ENCODE peak calls at places on chromosomes 16 and 17, in five cellular contexts. One of them, this sample, is unnamed.

GRCh38 chr17:40560592-40561293 is 4.5 kb downstream of the CCR7 start:
- DNase-seq in fibroblast of villous mesenchyme: peak
- DNase-seq in astrocyte of the cerebellum: peak
- DNase-seq in sigmoid colon: no peak
- DNase-seq in uterus: peak
- DNase-seq in this sample: no peak

GRCh38 chr17:55734128-55734781 is 11.6 kb upstream of the TMEM100 start:
- DNase-seq in fibroblast of villous mesenchyme: no peak
- DNase-seq in astrocyte of the cerebellum: no peak
- DNase-seq in sigmoid colon: no peak
- DNase-seq in uterus: no peak
- DNase-seq in this sample: peak

GRCh38 chr16:29805232-29806095 is 865 bp upstream of the MAZ start:
- DNase-seq in fibroblast of villous mesenchyme: peak
- DNase-seq in astrocyte of the cerebellum: peak
- DNase-seq in sigmoid colon: peak
- DNase-seq in uterus: peak
- DNase-seq in this sample: peak

GRCh38 chr16:48617711-48618148 is 7.8 kb upstream of the N4BP1 start:
- DNase-seq in fibroblast of villous mesenchyme: peak
- DNase-seq in astrocyte of the cerebellum: peak
- DNase-seq in sigmoid colon: peak
- DNase-seq in uterus: no peak
- DNase-seq in this sample: no peak

GRCh38 chr17:74141612-74142011 is 61.9 kb upstream of the RPL38 start:
- DNase-seq in fibroblast of villous mesenchyme: no peak
- DNase-seq in astrocyte of the cerebellum: no peak
- DNase-seq in sigmoid colon: no peak
- DNase-seq in uterus: no peak
- DNase-seq in this sample: no peak

GRCh38 chr17:77440571-77440981 is 299.8 kb downstream of the SEC14L1 start:
- DNase-seq in fibroblast of villous mesenchyme: no peak
- DNase-seq in astrocyte of the cerebellum: no peak
- DNase-seq in sigmoid colon: no peak
- DNase-seq in uterus: no peak
- DNase-seq in this sample: no peak

GRCh38 chr17:48163809-48164208 is 56.2 kb downstream of the SNX11 start:
- DNase-seq in fibroblast of villous mesenchyme: no peak
- DNase-seq in astrocyte of the cerebellum: no peak
- DNase-seq in sigmoid colon: no peak
- DNase-seq in uterus: no peak
- DNase-seq in this sample: no peak

GRCh38 chr16:694863-695354 is 4.7 kb upstream of the WDR24 start:
- DNase-seq in fibroblast of villous mesenchyme: no peak
- DNase-seq in astrocyte of the cerebellum: no peak
- DNase-seq in sigmoid colon: no peak
- DNase-seq in uterus: no peak
- DNase-seq in this sample: no peak

GRCh38 chr17:55883112-55883511 is 132.3 kb downstream of the PCTP start:
- DNase-seq in fibroblast of villous mesenchyme: no peak
- DNase-seq in astrocyte of the cerebellum: no peak
- DNase-seq in sigmoid colon: no peak
- DNase-seq in uterus: no peak
- DNase-seq in this sample: no peak

GRCh38 chr17:33267279-33267790 is 25.8 kb downstream of the ASIC2 start:
- DNase-seq in fibroblast of villous mesenchyme: peak
- DNase-seq in astrocyte of the cerebellum: peak
- DNase-seq in sigmoid colon: no peak
- DNase-seq in uterus: no peak
- DNase-seq in this sample: no peak

GRCh38 chr16:1771864-1772361 is 570 bp upstream of the NME3 start:
- DNase-seq in fibroblast of villous mesenchyme: no peak
- DNase-seq in astrocyte of the cerebellum: no peak
- DNase-seq in sigmoid colon: no peak
- DNase-seq in uterus: no peak
- DNase-seq in this sample: no peak

GRCh38 chr17:42421479-42422332 is 1.4 kb downstream of the CAVIN1 start:
- DNase-seq in fibroblast of villous mesenchyme: peak
- DNase-seq in astrocyte of the cerebellum: no peak
- DNase-seq in sigmoid colon: peak
- DNase-seq in uterus: peak
- DNase-seq in this sample: no peak

GRCh38 chr17:67246398-67246647 is 1.3 kb upstream of the HELZ start:
- DNase-seq in fibroblast of villous mesenchyme: no peak
- DNase-seq in astrocyte of the cerebellum: no peak
- DNase-seq in sigmoid colon: no peak
- DNase-seq in uterus: no peak
- DNase-seq in this sample: no peak

GRCh38 chr17:17737938-17738894 is 57.0 kb downstream of the RAI1 start:
- DNase-seq in fibroblast of villous mesenchyme: peak
- DNase-seq in astrocyte of the cerebellum: no peak
- DNase-seq in sigmoid colon: no peak
- DNase-seq in uterus: no peak
- DNase-seq in this sample: no peak

GRCh38 chr17:64148699-64149098 is 18.8 kb upstream of the ERN1 start:
- DNase-seq in fibroblast of villous mesenchyme: no peak
- DNase-seq in astrocyte of the cerebellum: no peak
- DNase-seq in sigmoid colon: no peak
- DNase-seq in uterus: no peak
- DNase-seq in this sample: no peak

GRCh38 chr16:69861276-69862030 is 89.7 kb upstream of the CLEC18A start:
- DNase-seq in fibroblast of villous mesenchyme: peak
- DNase-seq in astrocyte of the cerebellum: peak
- DNase-seq in sigmoid colon: peak
- DNase-seq in uterus: peak
- DNase-seq in this sample: no peak

GRCh38 chr17:65324977-65325376 is 187.8 kb downstream of the RGS9 start:
- DNase-seq in fibroblast of villous mesenchyme: peak
- DNase-seq in astrocyte of the cerebellum: no peak
- DNase-seq in sigmoid colon: peak
- DNase-seq in uterus: peak
- DNase-seq in this sample: no peak

GRCh38 chr17:40399185-40399584 is 18.5 kb downstream of the TOP2A start:
- DNase-seq in fibroblast of villous mesenchyme: peak
- DNase-seq in astrocyte of the cerebellum: peak
- DNase-seq in sigmoid colon: no peak
- DNase-seq in uterus: no peak
- DNase-seq in this sample: no peak

GRCh38 chr16:56451753-56452689 is 667 bp downstream of the OGFOD1 start:
- DNase-seq in fibroblast of villous mesenchyme: peak
- DNase-seq in astrocyte of the cerebellum: no peak
- DNase-seq in sigmoid colon: no peak
- DNase-seq in uterus: no peak
- DNase-seq in this sample: no peak

GRCh38 chr16:81774348-81774747 is 4.7 kb upstream of the PLCG2 start:
- DNase-seq in fibroblast of villous mesenchyme: no peak
- DNase-seq in astrocyte of the cerebellum: no peak
- DNase-seq in sigmoid colon: no peak
- DNase-seq in uterus: no peak
- DNase-seq in this sample: no peak

GRCh38 chr17:77790143-77790829 is 168.2 kb upstream of the TNRC6C start:
- DNase-seq in fibroblast of villous mesenchyme: no peak
- DNase-seq in astrocyte of the cerebellum: no peak
- DNase-seq in sigmoid colon: no peak
- DNase-seq in uterus: no peak
- DNase-seq in this sample: no peak

GRCh38 chr17:40720904-40721303 is 17.4 kb upstream of the KRT24 start:
- DNase-seq in fibroblast of villous mesenchyme: no peak
- DNase-seq in astrocyte of the cerebellum: no peak
- DNase-seq in sigmoid colon: no peak
- DNase-seq in uterus: no peak
- DNase-seq in this sample: no peak

GRCh38 chr17:77649717-77650211 is 308.7 kb upstream of the TNRC6C start:
- DNase-seq in fibroblast of villous mesenchyme: no peak
- DNase-seq in astrocyte of the cerebellum: no peak
- DNase-seq in sigmoid colon: peak
- DNase-seq in uterus: no peak
- DNase-seq in this sample: peak

GRCh38 chr17:79074650-79075432 is at the start of gene ENGASE:
- DNase-seq in fibroblast of villous mesenchyme: peak
- DNase-seq in astrocyte of the cerebellum: peak
- DNase-seq in sigmoid colon: peak
- DNase-seq in uterus: peak
- DNase-seq in this sample: peak

GRCh38 chr16:80804061-80804450 is 342 bp downstream of the CDYL2 start:
- DNase-seq in fibroblast of villous mesenchyme: peak
- DNase-seq in astrocyte of the cerebellum: peak
- DNase-seq in sigmoid colon: no peak
- DNase-seq in uterus: no peak
- DNase-seq in this sample: no peak

GRCh38 chr17:64250211-64250835 is 12.7 kb downstream of the TEX2 start:
- DNase-seq in fibroblast of villous mesenchyme: no peak
- DNase-seq in astrocyte of the cerebellum: no peak
- DNase-seq in sigmoid colon: no peak
- DNase-seq in uterus: no peak
- DNase-seq in this sample: no peak

GRCh38 chr17:28524476-28525415 is 18.6 kb downstream of the FOXN1 start:
- DNase-seq in fibroblast of villous mesenchyme: peak
- DNase-seq in astrocyte of the cerebellum: peak
- DNase-seq in sigmoid colon: no peak
- DNase-seq in uterus: no peak
- DNase-seq in this sample: no peak

GRCh38 chr17:37708008-37708615 is 36.7 kb downstream of the HNF1B start:
- DNase-seq in fibroblast of villous mesenchyme: no peak
- DNase-seq in astrocyte of the cerebellum: no peak
- DNase-seq in sigmoid colon: no peak
- DNase-seq in uterus: no peak
- DNase-seq in this sample: no peak

GRCh38 chr16:71383054-71383773 is 24.7 kb downstream of the CALB2 start:
- DNase-seq in fibroblast of villous mesenchyme: no peak
- DNase-seq in astrocyte of the cerebellum: no peak
- DNase-seq in sigmoid colon: no peak
- DNase-seq in uterus: no peak
- DNase-seq in this sample: peak

GRCh38 chr17:57132663-57133062 is 47.6 kb downstream of the AKAP1 start:
- DNase-seq in fibroblast of villous mesenchyme: no peak
- DNase-seq in astrocyte of the cerebellum: no peak
- DNase-seq in sigmoid colon: no peak
- DNase-seq in uterus: no peak
- DNase-seq in this sample: no peak

GRCh38 chr16:84107921-84108320 is 8.8 kb downstream of the MBTPS1 start:
- DNase-seq in fibroblast of villous mesenchyme: no peak
- DNase-seq in astrocyte of the cerebellum: no peak
- DNase-seq in sigmoid colon: no peak
- DNase-seq in uterus: no peak
- DNase-seq in this sample: no peak

GRCh38 chr16:10992797-10993196 is 48.4 kb downstream of the CLEC16A start:
- DNase-seq in fibroblast of villous mesenchyme: peak
- DNase-seq in astrocyte of the cerebellum: peak
- DNase-seq in sigmoid colon: no peak
- DNase-seq in uterus: no peak
- DNase-seq in this sample: no peak

GRCh38 chr16:29029168-29029994 is 44.5 kb downstream of the LAT start:
- DNase-seq in fibroblast of villous mesenchyme: peak
- DNase-seq in astrocyte of the cerebellum: peak
- DNase-seq in sigmoid colon: peak
- DNase-seq in uterus: peak
- DNase-seq in this sample: peak

GRCh38 chr17:7745748-7746470 is 28.4 kb downstream of the DNAH2 start:
- DNase-seq in fibroblast of villous mesenchyme: peak
- DNase-seq in astrocyte of the cerebellum: peak
- DNase-seq in sigmoid colon: no peak
- DNase-seq in uterus: no peak
- DNase-seq in this sample: no peak

GRCh38 chr16:64478258-64478906 is 643.5 kb downstream of the CDH11 start:
- DNase-seq in fibroblast of villous mesenchyme: peak
- DNase-seq in astrocyte of the cerebellum: peak
- DNase-seq in sigmoid colon: no peak
- DNase-seq in uterus: no peak
- DNase-seq in this sample: no peak

GRCh38 chr16:14186007-14186953 is 115.2 kb downstream of the MRTFB start:
- DNase-seq in fibroblast of villous mesenchyme: peak
- DNase-seq in astrocyte of the cerebellum: peak
- DNase-seq in sigmoid colon: no peak
- DNase-seq in uterus: peak
- DNase-seq in this sample: no peak
- H3K4me3 ChIP-seq in fibroblast of villous mesenchyme: peak
- H3K4me3 ChIP-seq in astrocyte of the cerebellum: peak
- H3K4me3 ChIP-seq in sigmoid colon: peak
- H3K4me3 ChIP-seq in uterus: peak
- H3K4me3 ChIP-seq in this sample: no peak

GRCh38 chr16:87465306-87465705 is 27.5 kb downstream of the ZCCHC14 start:
- DNase-seq in fibroblast of villous mesenchyme: peak
- DNase-seq in astrocyte of the cerebellum: peak
- DNase-seq in sigmoid colon: peak
- DNase-seq in uterus: peak
- DNase-seq in this sample: no peak
- TF ChIP-seq CTCF in fibroblast of villous mesenchyme: no peak
- TF ChIP-seq CTCF in astrocyte of the cerebellum: no peak
- TF ChIP-seq CTCF in sigmoid colon: no peak
- TF ChIP-seq CTCF in uterus: no peak
- TF ChIP-seq CTCF in this sample: no peak

DNA sequence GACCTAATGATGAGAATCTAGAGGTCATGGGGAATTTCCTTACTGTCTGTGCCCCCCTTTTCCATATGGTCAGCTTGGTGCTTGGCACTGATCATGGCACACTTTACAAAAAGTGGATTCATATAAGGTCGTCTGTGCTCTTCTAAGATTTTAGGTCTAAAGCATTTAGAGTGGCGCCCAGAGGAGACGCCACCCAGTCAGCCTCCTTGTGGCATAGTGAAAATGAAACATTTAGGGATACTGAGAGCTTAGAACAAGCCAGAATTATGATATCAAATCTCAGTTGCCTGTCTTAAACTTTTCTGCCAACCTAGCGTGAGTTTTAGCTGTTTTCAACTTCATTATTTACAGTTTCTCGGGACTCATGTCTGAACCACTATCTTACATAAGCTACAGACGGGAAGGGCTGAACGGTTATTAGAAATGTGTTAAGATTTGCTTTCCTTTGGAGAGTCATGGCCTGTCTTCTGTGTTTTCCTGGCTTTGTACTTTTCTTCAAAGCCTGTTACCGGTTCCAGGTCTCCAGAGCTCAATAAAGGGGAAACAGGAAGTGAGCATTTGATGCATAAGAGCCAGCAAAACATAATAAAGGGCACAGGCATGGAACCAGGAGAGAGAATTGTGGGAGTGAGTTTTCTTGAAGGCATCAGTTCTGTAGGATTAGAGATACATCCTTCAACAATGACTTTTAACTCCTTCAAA is 13.7 kb downstream of the ZNRF1 start:
- DNase-seq in fibroblast of villous mesenchyme: no peak
- DNase-seq in astrocyte of the cerebellum: no peak
- DNase-seq in sigmoid colon: no peak
- DNase-seq in uterus: no peak
- DNase-seq in this sample: no peak
- H3K4me3 ChIP-seq in fibroblast of villous mesenchyme: no peak
- H3K4me3 ChIP-seq in astrocyte of the cerebellum: no peak
- H3K4me3 ChIP-seq in sigmoid colon: no peak
- H3K4me3 ChIP-seq in uterus: no peak
- H3K4me3 ChIP-seq in this sample: no peak

DNA sequence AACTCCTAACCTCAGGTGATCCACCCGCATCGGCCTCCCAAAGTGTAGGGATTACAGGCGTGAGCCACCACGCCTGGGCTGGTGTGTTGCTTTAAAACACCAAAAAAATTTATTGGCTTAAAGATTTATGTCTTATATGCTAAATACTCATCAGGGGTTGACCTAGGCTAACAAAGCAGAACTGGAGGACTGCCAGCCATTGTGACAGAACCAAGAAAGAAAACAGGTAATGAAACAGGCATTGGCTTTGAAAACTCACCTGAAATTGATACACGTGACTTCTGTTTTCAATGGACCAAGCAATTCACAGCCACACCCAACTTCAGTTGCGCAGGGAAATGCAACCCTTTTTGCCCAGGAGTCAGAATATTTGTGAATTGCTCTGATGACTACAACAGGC is 4.9 kb upstream of the PHAF1 start:
- DNase-seq in fibroblast of villous mesenchyme: no peak
- DNase-seq in astrocyte of the cerebellum: no peak
- DNase-seq in sigmoid colon: no peak
- DNase-seq in uterus: no peak
- DNase-seq in this sample: no peak
- TF ChIP-seq CTCF in fibroblast of villous mesenchyme: no peak
- TF ChIP-seq CTCF in astrocyte of the cerebellum: no peak
- TF ChIP-seq CTCF in sigmoid colon: no peak
- TF ChIP-seq CTCF in uterus: no peak
- TF ChIP-seq CTCF in this sample: no peak

This sample was measured in WERI-Rb-1.